ENCODE peak calls at places on chromosome 1, in five cellular contexts. M is CD4-positive, alpha-beta T cell; T is GM20000; X is nephron progenitor cell; I is left ventricle myocardium inferior. U is an unnamed sample.

GRCh38 chr1:69737527-69738176 is 169.9 kb downstream of the LRRC7 start:
- DNase-seq in M (no peak), T (peak), X (peak), I (no peak), U (peak)

GRCh38 chr1:188642585-188643168 is 1813.9 kb downstream of the PLA2G4A start:
- DNase-seq in M (no peak), T (no peak), X (no peak), I (no peak), U (no peak)

GRCh38 chr1:119080586-119080985 is 59.9 kb downstream of the WARS2 start:
- DNase-seq in M (no peak), T (no peak), X (no peak), I (no peak), U (no peak)

GRCh38 chr1:18279713-18280074 is 172.1 kb downstream of the IGSF21 start:
- DNase-seq in M (no peak), T (no peak), X (no peak), I (no peak), U (no peak)

GRCh38 chr1:8211620-8212442 is 106.1 kb upstream of the SLC45A1 start:
- DNase-seq in M (no peak), T (no peak), X (no peak), I (no peak), U (no peak)

GRCh38 chr1:201495447-201496295 is 11.3 kb downstream of the CSRP1 start:
- DNase-seq in M (no peak), T (no peak), X (peak), I (peak), U (peak)

GRCh38 chr1:187621961-187622360 is 793.2 kb downstream of the PLA2G4A start:
- DNase-seq in M (no peak), T (no peak), X (no peak), I (no peak), U (no peak)

GRCh38 chr1:192564099-192564498 is 11.5 kb upstream of the RGS1 start:
- DNase-seq in M (no peak), T (no peak), X (no peak), I (no peak), U (no peak)

GRCh38 chr1:21232044-21232443 is 55.3 kb upstream of the EIF4G3 start:
- DNase-seq in M (no peak), T (peak), X (peak), I (no peak), U (peak)

GRCh38 chr1:168053681-168054080 is 83.0 kb downstream of the GPR161 start:
- DNase-seq in M (no peak), T (no peak), X (no peak), I (no peak), U (no peak)

DNA sequence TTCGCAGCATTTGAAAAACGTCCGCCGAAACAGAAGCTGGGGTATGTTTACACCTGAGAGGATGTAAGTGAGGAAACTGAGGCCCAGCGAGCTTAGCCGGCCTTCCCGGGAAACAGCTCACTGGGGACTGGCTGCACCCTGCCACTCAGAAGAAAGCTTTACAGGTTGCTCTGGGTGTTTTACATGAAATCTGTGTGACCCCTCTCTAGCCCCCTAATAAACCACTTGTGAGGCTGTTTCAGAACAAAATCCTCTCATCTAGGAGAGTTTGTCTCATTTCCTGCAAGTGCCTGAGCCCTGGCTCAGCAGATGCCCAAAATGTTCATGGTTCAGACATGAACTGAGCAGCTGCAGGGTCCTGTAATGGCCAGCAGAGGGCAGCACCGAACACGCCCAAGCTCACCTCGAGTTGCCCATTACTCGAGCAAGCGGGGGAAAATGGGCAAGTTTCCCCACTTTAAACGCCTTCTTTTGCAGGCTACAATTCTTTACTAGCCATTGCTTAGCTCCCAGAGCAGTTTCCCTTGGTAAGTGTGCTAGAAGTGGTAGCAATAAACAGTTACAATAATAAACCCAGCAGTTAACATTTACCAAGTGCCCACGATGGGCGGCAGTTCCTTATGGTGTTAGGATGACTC is 76.4 kb downstream of the FHAD1 start:
- DNase-seq in M (peak), T (peak), X (peak), I (peak), U (peak)
- TF ChIP-seq CTCF in M (peak), T (peak), X (peak), I (peak), U (peak)

DNA sequence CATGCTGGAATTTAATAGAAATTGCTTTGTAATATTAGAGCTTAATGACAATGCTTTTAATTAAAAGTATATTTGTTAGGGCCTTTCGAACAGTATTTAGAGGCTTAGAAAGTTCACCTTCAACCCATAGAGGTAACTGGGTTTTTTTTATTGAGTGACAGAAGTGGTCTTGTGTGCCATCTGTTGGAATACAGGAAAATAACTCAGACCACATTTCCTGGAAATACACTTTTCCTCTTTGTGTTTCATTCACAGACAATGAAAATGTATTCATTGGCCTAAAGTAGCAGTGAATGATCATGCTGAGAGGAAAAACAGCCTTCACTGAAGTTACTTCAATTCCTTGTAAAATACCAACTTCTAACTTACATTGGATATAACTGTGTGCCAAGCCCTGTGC is 83.6 kb upstream of the L1TD1 start:
- DNase-seq in M (no peak), T (no peak), X (no peak), I (no peak), U (no peak)
- TF ChIP-seq CTCF in M (no peak), T (no peak), X (no peak), I (peak), U (no peak)

DNA sequence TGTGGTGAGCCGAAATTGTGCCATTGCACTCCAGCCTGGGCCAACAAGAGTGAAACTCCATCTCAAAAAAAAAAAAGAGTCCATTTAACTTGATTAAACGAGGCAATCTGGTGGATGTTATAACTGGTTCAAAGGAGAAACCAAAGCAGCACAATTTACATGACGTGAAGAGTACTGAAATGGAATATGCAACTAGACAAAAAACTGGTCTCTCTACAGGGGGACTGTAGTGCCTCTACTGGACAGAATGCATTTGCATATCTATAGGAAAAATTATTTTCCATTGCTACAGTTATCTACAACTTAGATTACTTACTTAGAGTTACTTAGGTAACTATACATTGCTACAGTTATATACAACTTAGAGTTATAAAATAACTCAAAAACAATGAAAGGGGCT is 2.7 kb upstream of the CAPN2 start:
- DNase-seq in M (no peak), T (peak), X (no peak), I (no peak), U (no peak)
- TF ChIP-seq CTCF in M (no peak), T (no peak), X (no peak), I (peak), U (peak)

DNA sequence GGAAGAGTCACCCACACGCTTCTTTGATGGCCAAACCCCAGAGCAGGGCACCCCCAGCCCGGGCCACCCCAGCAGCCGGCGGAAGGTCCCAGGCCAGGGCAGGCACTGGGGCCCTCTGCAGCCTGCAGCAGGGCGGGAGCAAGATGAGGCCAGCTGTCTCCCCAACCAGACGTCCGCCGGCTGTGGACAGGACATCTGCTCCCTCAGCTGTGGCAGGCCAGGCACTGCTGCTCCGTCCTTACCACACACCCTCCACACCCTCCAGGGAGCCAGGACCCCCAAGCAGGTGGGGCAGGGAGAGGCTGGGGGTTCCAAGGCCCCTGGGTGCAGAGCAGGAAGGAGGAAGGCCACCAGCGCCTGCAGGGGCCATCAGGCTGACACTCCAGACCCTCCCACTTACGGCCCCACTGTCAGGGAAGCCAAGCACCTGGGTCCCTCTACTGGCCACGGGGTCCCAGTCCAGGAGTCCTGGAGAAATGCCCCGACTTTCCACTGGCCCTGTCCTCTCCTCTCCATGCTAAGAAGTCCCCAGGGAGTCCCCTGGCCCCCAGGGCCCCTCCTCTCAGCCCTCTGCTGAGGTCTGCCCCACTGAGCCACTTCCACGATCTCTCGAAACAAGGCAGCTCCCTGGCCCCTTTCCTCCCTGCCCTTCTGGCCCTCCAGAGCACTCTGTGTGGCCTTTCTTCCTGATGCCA is 5.6 kb downstream of the WNT9A start:
- DNase-seq in M (no peak), T (no peak), X (peak), I (no peak), U (no peak)
- TF ChIP-seq CTCF in M (no peak), T (no peak), X (peak), I (no peak), U (peak)

U was measured in neural crest cell.